ENCODE peak calls at places on chromosome 16, in four cellular contexts. L, O, H and U are unnamed samples.

GRCh38 chr16:67329901-67330300 is 3.3 kb downstream of the LRRC36 start:
- DNase-seq in L (no peak), O (no peak), H (no peak), U (no peak)

GRCh38 chr16:72876221-72876620 is 171.7 kb downstream of the ZFHX3 start:
- DNase-seq in H (no peak), L (no peak), O (no peak), U (no peak)

GRCh38 chr16:75908718-75909117 is 182.4 kb upstream of the CPHXL start:
- DNase-seq in O (peak; percentile 0), H (no peak), L (no peak), U (no peak)

GRCh38 chr16:58578642-58579041 is 51.0 kb downstream of the CNOT1 start:
- DNase-seq in O (no peak), L (no peak), H (no peak), U (no peak)

GRCh38 chr16:66979011-66979717 is 9.2 kb upstream of the CES4A start:
- DNase-seq in H (no peak), L (no peak), O (peak; percentile 37), U (no peak)

GRCh38 chr16:49652441-49653175 is 203.3 kb downstream of the ZNF423 start:
- DNase-seq in O (no peak), L (no peak), H (no peak), U (no peak)

GRCh38 chr16:17431012-17431411 is 39.7 kb downstream of the XYLT1 start:
- DNase-seq in H (no peak), L (no peak), O (no peak), U (no peak)

GRCh38 chr16:66205287-66206167 is 161.0 kb upstream of the CDH5 start:
- DNase-seq in O (no peak), H (no peak), L (no peak), U (no peak)

GRCh38 chr16:86669937-86670772 is 91.8 kb downstream of the FOXL1 start:
- DNase-seq in L (no peak), H (no peak), O (no peak), U (no peak)

GRCh38 chr16:27844826-27845225 is 218.7 kb downstream of the GSG1L start:
- DNase-seq in O (no peak), L (peak; percentile 4), H (no peak), U (no peak)

GRCh38 chr16:70437582-70438324 is 1.1 kb downstream of the ST3GAL2 start:
- DNase-seq in H (no peak), O (peak; percentile 58), L (no peak), U (peak; percentile 41)

GRCh38 chr16:65421596-65421995 is 299.7 kb upstream of the CDH11 start:
- DNase-seq in O (no peak), L (no peak), H (no peak), U (no peak)

GRCh38 chr16:3020604-3021448 is 658 bp downstream of the TNFRSF12A start:
- DNase-seq in H (peak; percentile 78), L (peak; percentile 85), O (peak; percentile 78), U (peak; percentile 72)

GRCh38 chr16:10509534-10510025 is 70.8 kb downstream of the EMP2 start:
- DNase-seq in O (peak; percentile 91), H (peak; percentile 33), L (peak; percentile 56), U (peak; percentile 77)

GRCh38 chr16:27779719-27780161 is 229.8 kb downstream of the KATNIP start:
- DNase-seq in H (peak; percentile 41), O (peak; percentile 64), L (peak; percentile 82), U (peak; percentile 93)

GRCh38 chr16:72482695-72483094 is 310.7 kb upstream of the PMFBP1 start:
- DNase-seq in L (no peak), O (no peak), H (no peak), U (no peak)

GRCh38 chr16:57413301-57413730 is 8.7 kb downstream of the CCL17 start:
- DNase-seq in O (no peak), H (no peak), L (no peak), U (no peak)

GRCh38 chr16:74743668-74744299 is 30.8 kb downstream of the FA2H start:
- DNase-seq in L (no peak), H (no peak), O (peak; percentile 91), U (no peak)

GRCh38 chr16:59635674-59636073 is 901.6 kb upstream of the GOT2 start:
- DNase-seq in H (no peak), O (no peak), L (no peak), U (no peak)

GRCh38 chr16:23869052-23869451 is 33.3 kb downstream of the PRKCB start:
- DNase-seq in O (no peak), H (no peak), L (no peak), U (no peak)

GRCh38 chr16:79317521-79317920 is 283.0 kb downstream of the MAF start:
- DNase-seq in O (no peak), L (no peak), H (no peak), U (no peak)

GRCh38 chr16:66298006-66298405 is 68.5 kb upstream of the CDH5 start:
- DNase-seq in L (no peak), O (no peak), H (no peak), U (no peak)

GRCh38 chr16:19858006-19858653 is 26.5 kb downstream of the GPRC5B start:
- DNase-seq in H (no peak), O (no peak), L (no peak), U (no peak)

GRCh38 chr16:26740771-26741170 is 326.0 kb upstream of the C16orf82 start:
- DNase-seq in L (no peak), O (no peak), H (no peak), U (no peak)

GRCh38 chr16:49345829-49346228 is 27.8 kb upstream of the C16orf78 start:
- DNase-seq in L (peak; percentile 67), O (peak; percentile 21), H (no peak), U (no peak)

GRCh38 chr16:11053916-11054460 is 109.6 kb downstream of the CLEC16A start:
- DNase-seq in H (no peak), O (no peak), L (no peak), U (no peak)

GRCh38 chr16:24761526-24761925 is 32.1 kb downstream of the TNRC6A start:
- DNase-seq in L (no peak), H (no peak), O (no peak), U (no peak)

GRCh38 chr16:74726736-74727135 is 26.1 kb upstream of the MLKL start:
- DNase-seq in O (peak; percentile 61), L (peak; percentile 80), H (peak; percentile 58), U (no peak)

GRCh38 chr16:12187939-12188673 is 211.6 kb downstream of the SNX29 start:
- DNase-seq in H (no peak), O (no peak), L (no peak), U (no peak)

GRCh38 chr16:23171234-23171948 is 11.2 kb upstream of the SCNN1G start:
- DNase-seq in O (no peak), L (no peak), H (no peak), U (no peak)

GRCh38 chr16:56653218-56653617 is 1.5 kb downstream of the MT1B start:
- DNase-seq in O (no peak), H (no peak), L (no peak), U (no peak)

DNA sequence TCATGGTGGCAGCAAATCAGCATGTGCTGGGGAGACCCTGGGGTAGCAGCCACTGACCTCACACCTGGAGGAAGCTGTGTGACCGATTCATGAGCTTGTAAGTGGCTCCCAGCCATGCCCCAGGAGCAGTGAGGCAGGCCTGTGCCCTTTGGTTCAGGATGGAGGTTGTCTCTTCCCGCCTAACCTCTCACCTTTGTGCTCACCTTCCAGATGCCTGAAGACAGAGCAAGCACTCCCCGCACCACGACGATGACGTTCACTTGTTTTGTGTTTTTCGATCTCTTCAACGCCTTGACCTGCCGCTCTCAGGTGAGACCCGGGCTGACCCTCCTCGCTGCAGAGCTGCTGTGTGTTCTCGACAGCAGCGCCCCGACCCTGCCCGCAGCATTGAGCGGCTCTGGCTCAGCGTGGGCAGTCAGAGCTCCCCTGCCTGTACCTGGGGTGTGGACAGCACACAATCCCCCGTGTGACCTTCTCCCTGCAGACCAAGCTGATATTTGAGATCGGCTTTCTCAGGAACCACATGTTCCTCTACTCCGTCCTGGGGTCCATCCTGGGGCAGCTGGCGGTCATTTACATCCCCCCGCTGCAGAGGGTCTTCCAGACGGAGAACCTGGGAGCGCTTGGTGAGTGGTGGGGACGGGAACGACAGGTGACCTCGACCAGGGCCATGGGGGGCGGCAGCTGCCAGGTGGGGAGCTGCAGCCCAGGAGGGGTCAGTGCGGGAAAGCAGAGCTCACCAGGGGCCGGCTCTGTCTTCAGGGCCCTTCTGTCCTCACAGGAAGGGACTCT is 42.8 kb downstream of the MEAK7 start:
- DNase-seq in H (no peak), O (no peak), L (no peak), U (no peak)
- TF ChIP-seq TEAD4 in H (no peak), O (no peak), L (no peak), U (no peak)

GRCh38 chr16:14528306-14528948 is 101.6 kb downstream of the PARN start:
- DNase-seq in L (no peak), H (no peak), O (peak; percentile 22), U (no peak)
- TF ChIP-seq TEAD4 in L (no peak), H (no peak), O (no peak), U (no peak)

GRCh38 chr16:88634141-88634993 is 4.0 kb upstream of the IL17C start:
- DNase-seq in O (peak; percentile 85), L (peak; percentile 87), H (no peak), U (no peak)

GRCh38 chr16:88632587-88632930 is 5.8 kb upstream of the IL17C start:
- DNase-seq in L (no peak), O (no peak), H (no peak), U (no peak)

GRCh38 chr16:88631920-88632586 is 6.3 kb upstream of the IL17C start:
- DNase-seq in L (no peak), O (no peak), H (no peak), U (no peak)

GRCh38 chr16:88634994-88635670 is 3.2 kb upstream of the IL17C start:
- DNase-seq in O (no peak), L (no peak), H (no peak), U (no peak)

GRCh38 chr16:88633684-88634140 is 4.7 kb upstream of the IL17C start:
- DNase-seq in O (peak; percentile 70), L (peak; percentile 67), H (no peak), U (peak; percentile 60)
- TF ChIP-seq TEAD4 in O (no peak), L (no peak), H (no peak), U (no peak)

DNA sequence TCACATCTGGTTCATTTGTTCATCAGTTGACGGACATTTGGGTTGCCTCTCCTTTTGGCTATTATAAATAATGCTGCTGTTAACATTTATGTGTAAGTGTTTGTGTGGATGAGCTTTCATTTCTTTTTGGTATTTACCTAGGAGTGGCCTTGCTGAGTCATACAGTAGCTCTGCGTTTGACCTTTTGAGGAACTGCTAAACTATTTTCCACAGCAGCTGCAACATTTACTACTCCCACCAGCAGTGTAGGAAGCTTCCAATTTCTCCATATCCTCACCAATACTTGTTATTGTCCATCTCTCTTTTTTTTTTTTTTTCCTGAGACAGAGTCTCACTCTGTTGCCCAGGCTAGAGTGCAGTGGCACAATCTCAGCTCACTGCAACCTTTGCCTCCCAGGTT is 20.7 kb upstream of the PLCG2 start:
- DNase-seq in L (no peak), O (no peak), H (no peak), U (no peak)
- TF ChIP-seq TEAD4 in L (no peak), O (no peak), H (no peak), U (no peak)